ENCODE peak calls at places on chromosomes 16 and 17, in nine cellular contexts. W is lower leg skin, J is breast epithelium, K is left ventricle myocardium inferior, E is H1, F is IMR-90, X is neural progenitor cell, I is HFF-Myc, C is right atrium auricular region. M is an unnamed sample.

GRCh38 chr17:49486012-49486641 is 9.0 kb upstream of the NGFR start:
- DNase-seq in W (no peak), J (no peak), K (peak), E (peak), F (no peak), X (peak), I (no peak), C (no peak), M (no peak)

GRCh38 chr16:75097941-75098897 is 18.4 kb downstream of the LDHD start:
- DNase-seq in W (no peak), J (no peak), K (no peak), E (no peak), F (no peak), X (no peak), I (no peak), C (no peak), M (no peak)

GRCh38 chr17:77115510-77115909 is 25.3 kb upstream of the SEC14L1 start:
- DNase-seq in W (no peak), J (no peak), K (no peak), E (no peak), F (no peak), X (no peak), I (no peak), C (no peak), M (no peak)

GRCh38 chr16:81101702-81102101 is 5.5 kb upstream of the GCSH start:
- DNase-seq in W (no peak), J (no peak), K (no peak), E (no peak), F (no peak), X (no peak), I (no peak), C (no peak), M (no peak)

GRCh38 chr16:4564661-4565267 is 8.6 kb downstream of the C16orf96 start:
- DNase-seq in W (no peak), J (no peak), K (no peak), E (no peak), F (no peak), X (no peak), I (no peak), C (no peak), M (no peak)

GRCh38 chr17:46942441-46943217 is 19.7 kb downstream of the GOSR2 start:
- DNase-seq in W (no peak), J (no peak), K (peak), E (peak), F (peak), X (peak), I (peak), C (peak), M (peak)

GRCh38 chr17:30950669-30951399 is 20.0 kb upstream of the RNF135 start:
- DNase-seq in W (peak), J (no peak), K (peak), E (no peak), F (peak), X (no peak), I (peak), C (peak), M (peak)

GRCh38 chr17:49694847-49695697 is 12.7 kb downstream of the SLC35B1 start:
- DNase-seq in W (peak), J (no peak), K (peak), E (peak), F (no peak), X (peak), I (no peak), C (no peak), M (peak)

GRCh38 chr17:19320876-19321275 is 41.6 kb downstream of the B9D1 start:
- DNase-seq in W (no peak), J (no peak), K (no peak), E (no peak), F (no peak), X (no peak), I (no peak), C (no peak), M (no peak)

GRCh38 chr16:8928467-8928957 is 35.2 kb downstream of the USP7 start:
- DNase-seq in W (no peak), J (no peak), K (no peak), E (no peak), F (peak), X (no peak), I (no peak), C (no peak), M (peak)

GRCh38 chr16:13902677-13903076 is 17.3 kb upstream of the ERCC4 start:
- DNase-seq in W (no peak), J (no peak), K (no peak), E (no peak), F (peak), X (no peak), I (no peak), C (no peak), M (peak)

GRCh38 chr16:15521758-15522509 is 87.5 kb downstream of the BMERB1 start:
- DNase-seq in W (no peak), J (no peak), K (peak), E (no peak), F (no peak), X (no peak), I (no peak), C (no peak), M (peak)

GRCh38 chr17:9240659-9241370 is 219.5 kb downstream of the NTN1 start:
- DNase-seq in W (peak), J (peak), K (peak), E (no peak), F (peak), X (peak), I (no peak), C (peak), M (peak)

GRCh38 chr16:67137605-67138004 is 13.2 kb downstream of the B3GNT9 start:
- DNase-seq in W (no peak), J (no peak), K (no peak), E (no peak), F (peak), X (no peak), I (no peak), C (no peak), M (no peak)

GRCh38 chr16:57764341-57765159 is 29.0 kb downstream of the KATNB1 start:
- DNase-seq in W (no peak), J (no peak), K (no peak), E (peak), F (peak), X (peak), I (peak), C (no peak), M (peak)

GRCh38 chr16:83437036-83437435 is 370.7 kb upstream of the HSBP1 start:
- DNase-seq in W (no peak), J (no peak), K (no peak), E (no peak), F (no peak), X (no peak), I (no peak), C (no peak), M (no peak)

GRCh38 chr17:42340691-42341127 is 47.5 kb downstream of the STAT3 start:
- DNase-seq in W (no peak), J (no peak), K (no peak), E (no peak), F (no peak), X (no peak), I (no peak), C (no peak), M (no peak)

GRCh38 chr17:73062726-73063125 is 29.8 kb downstream of the SLC39A11 start:
- DNase-seq in W (no peak), J (no peak), K (no peak), E (no peak), F (no peak), X (no peak), I (no peak), C (no peak), M (no peak)

GRCh38 chr16:49492090-49492801 is 118.6 kb downstream of the C16orf78 start:
- DNase-seq in W (no peak), J (no peak), K (peak), E (peak), F (no peak), X (peak), I (no peak), C (no peak), M (no peak)

GRCh38 chr16:21608647-21609328 is 9.4 kb downstream of the METTL9 start:
- DNase-seq in W (no peak), J (no peak), K (no peak), E (no peak), F (no peak), X (peak), I (no peak), C (no peak), M (peak)

GRCh38 chr17:31427684-31428083 is 36.2 kb downstream of the RAB11FIP4 start:
- DNase-seq in W (no peak), J (no peak), K (no peak), E (no peak), F (no peak), X (no peak), I (no peak), C (no peak), M (no peak)

GRCh38 chr16:77951788-77952187 is 70.6 kb upstream of the CLEC3A start:
- DNase-seq in W (no peak), J (no peak), K (no peak), E (no peak), F (no peak), X (peak), I (no peak), C (no peak), M (no peak)

GRCh38 chr16:65679785-65680184 is 557.9 kb upstream of the CDH11 start:
- DNase-seq in W (no peak), J (no peak), K (no peak), E (no peak), F (no peak), X (no peak), I (no peak), C (no peak), M (no peak)

GRCh38 chr16:12901597-12902436 is at the start of gene SHISA9:
- DNase-seq in W (no peak), J (no peak), K (no peak), E (peak), F (no peak), X (peak), I (no peak), C (no peak), M (peak)

DNA sequence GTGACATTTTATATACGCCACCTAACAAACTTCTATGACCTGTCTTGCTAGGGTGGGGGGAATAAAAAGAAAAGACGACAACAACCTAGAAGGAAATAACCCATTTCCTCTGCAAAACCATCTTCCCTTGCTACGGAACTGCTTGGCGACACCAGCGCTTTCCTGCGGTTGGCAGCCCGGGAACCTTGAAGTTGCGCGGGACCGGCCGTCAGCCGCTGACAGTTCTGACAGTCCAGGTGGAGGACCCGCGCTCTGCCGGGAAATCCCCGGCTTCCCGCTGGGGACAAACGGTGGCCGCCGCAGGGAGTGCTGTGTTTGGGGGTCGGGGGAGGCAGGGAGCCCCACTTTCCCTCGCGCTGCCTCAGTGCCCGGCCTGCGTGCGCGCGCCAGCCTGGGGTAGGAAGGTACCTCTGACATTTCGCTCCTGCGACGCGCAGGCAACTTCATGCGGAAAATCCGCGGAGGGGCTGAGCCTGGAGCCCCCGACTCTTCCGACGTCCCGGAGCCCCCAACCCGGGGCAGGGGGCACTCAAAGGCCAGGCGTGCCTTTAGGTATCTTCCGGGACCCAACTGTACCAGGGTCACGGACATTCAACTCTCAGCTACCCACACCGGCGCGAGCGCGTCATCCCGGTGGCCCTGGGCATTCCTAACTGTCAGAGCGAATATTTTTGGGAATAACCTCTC is 516 bp downstream of the SLC16A6 start:
- DNase-seq in W (no peak), J (no peak), K (peak), E (peak), F (no peak), X (peak), I (no peak), C (no peak), M (no peak)
- H3K4me3 ChIP-seq in W (peak), J (peak), K (peak), E (peak), F (peak), X (peak), I (peak), C (peak), M (peak)

GRCh38 chr17:68052810-68053209 is 17.3 kb downstream of the KPNA2 start:
- DNase-seq in W (no peak), J (no peak), K (peak), E (no peak), F (no peak), X (no peak), I (no peak), C (no peak), M (peak)
- TF ChIP-seq CTCF in W (no peak), J (no peak), K (no peak), E (no peak), F (no peak), X (no peak), I (no peak), C (no peak), M (no peak)

GRCh38 chr16:53090591-53091507 is 36.1 kb downstream of the CHD9 start:
- DNase-seq in W (peak), J (peak), K (peak), E (no peak), F (peak), X (peak), I (peak), C (peak), M (peak)

GRCh38 chr16:53093162-53093744 is 38.5 kb downstream of the CHD9 start:
- DNase-seq in W (no peak), J (no peak), K (no peak), E (no peak), F (no peak), X (no peak), I (no peak), C (no peak), M (no peak)

GRCh38 chr16:53090271-53090590 is 35.4 kb downstream of the CHD9 start:
- DNase-seq in W (no peak), J (no peak), K (no peak), E (no peak), F (no peak), X (no peak), I (no peak), C (no peak), M (no peak)

GRCh38 chr16:53089434-53090270 is 34.9 kb downstream of the CHD9 start:
- DNase-seq in W (peak), J (no peak), K (no peak), E (no peak), F (no peak), X (peak), I (no peak), C (no peak), M (peak)

GRCh38 chr16:53091508-53092211 is 36.9 kb downstream of the CHD9 start:
- DNase-seq in W (peak), J (no peak), K (peak), E (no peak), F (peak), X (peak), I (peak), C (peak), M (peak)
- H3K4me3 ChIP-seq in W (no peak), J (peak), K (peak), E (peak), F (no peak), X (no peak), I (peak), C (no peak), M (peak)

GRCh38 chr17:17568772-17569195 is 22.7 kb downstream of the PEMT start:
- DNase-seq in W (no peak), J (peak), K (peak), E (peak), F (peak), X (peak), I (no peak), C (no peak), M (peak)
- TF ChIP-seq CTCF in W (no peak), J (peak), K (peak), E (peak), F (peak), X (peak), I (peak), C (peak), M (peak)

GRCh38 chr17:39738568-39738901 is 797 bp downstream of the GRB7 start:
- DNase-seq in W (peak), J (peak), K (no peak), E (peak), F (no peak), X (peak), I (no peak), C (no peak), M (no peak)
- H3K4me3 ChIP-seq in W (peak), J (peak), K (peak), E (peak), F (no peak), X (peak), I (no peak), C (peak), M (no peak)

DNA sequence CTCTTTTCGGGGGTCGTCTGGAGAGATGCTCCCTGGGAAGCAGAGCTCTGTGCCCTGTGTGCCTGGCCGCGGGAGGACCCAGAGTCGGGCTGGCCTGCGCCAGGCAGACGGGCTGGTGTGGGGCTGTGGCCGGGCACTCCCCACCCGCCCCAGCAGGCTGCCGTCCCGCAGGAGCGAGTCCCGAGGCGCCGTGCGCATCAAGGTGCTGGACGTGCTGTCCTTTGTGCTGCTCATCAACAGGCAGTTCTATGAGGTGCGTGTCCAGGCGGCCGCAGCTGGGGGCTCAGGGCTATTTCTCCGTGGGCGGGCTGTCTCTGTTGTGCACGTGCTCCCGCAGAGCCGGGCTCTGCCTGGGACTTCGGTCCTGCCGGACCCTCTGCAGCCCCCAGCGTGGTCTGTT is 15.0 kb downstream of the TSC2 start:
- DNase-seq in W (no peak), J (no peak), K (no peak), E (no peak), F (no peak), X (no peak), I (no peak), C (no peak), M (no peak)
- TF ChIP-seq CTCF in W (no peak), J (no peak), K (no peak), E (no peak), F (no peak), X (no peak), I (no peak), C (no peak), M (no peak)

DNA sequence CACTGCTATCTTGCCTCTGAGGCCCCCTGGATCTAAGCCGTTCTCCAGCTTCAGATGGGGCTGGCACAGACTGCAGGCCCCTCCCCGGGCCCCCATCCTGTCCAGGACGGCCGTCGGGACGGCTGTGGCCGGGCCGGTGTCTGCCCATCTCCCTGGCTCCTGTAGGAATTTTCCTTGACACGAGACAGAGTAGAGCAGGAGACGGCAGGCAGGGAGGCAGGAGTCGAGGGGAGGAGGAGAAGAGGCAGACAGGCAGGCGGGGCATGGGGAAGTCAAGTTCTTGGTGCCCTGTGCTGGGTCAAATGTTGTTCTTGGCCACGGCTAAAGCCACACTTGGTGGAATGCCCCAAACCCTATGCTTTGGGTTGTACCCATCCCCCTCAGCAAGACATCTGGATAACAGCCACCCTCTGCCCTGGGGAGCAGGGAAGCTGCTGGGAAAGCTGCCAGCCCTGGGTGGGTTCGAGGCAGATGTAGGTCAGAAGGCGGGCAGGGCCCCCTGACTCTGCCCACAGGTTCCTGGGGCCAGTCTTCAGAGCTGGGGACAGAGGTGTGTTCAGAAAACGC is 4.0 kb downstream of the C1QTNF1 start:
- DNase-seq in W (no peak), J (peak), K (no peak), E (no peak), F (no peak), X (no peak), I (no peak), C (no peak), M (peak)
- H3K4me3 ChIP-seq in W (no peak), J (peak), K (peak), E (no peak), F (no peak), X (no peak), I (no peak), C (peak), M (no peak)

GRCh38 chr16:398551-399277 is 1.7 kb downstream of the NME4 start:
- DNase-seq in W (no peak), J (no peak), K (no peak), E (peak), F (no peak), X (peak), I (no peak), C (no peak), M (no peak)

GRCh38 chr16:400061-400540 is 1.6 kb upstream of the DECR2 start:
- DNase-seq in W (no peak), J (no peak), K (no peak), E (peak), F (no peak), X (no peak), I (no peak), C (no peak), M (no peak)

GRCh38 chr16:399278-400019 is 2.2 kb upstream of the DECR2 start:
- DNase-seq in W (no peak), J (no peak), K (no peak), E (no peak), F (no peak), X (no peak), I (no peak), C (no peak), M (no peak)

GRCh38 chr16:404971-405486 is 3.3 kb downstream of the DECR2 start:
- DNase-seq in W (no peak), J (no peak), K (no peak), E (peak), F (no peak), X (no peak), I (no peak), C (no peak), M (no peak)

GRCh38 chr16:401468-402348 is at the start of gene DECR2:
- DNase-seq in W (peak), J (peak), K (peak), E (peak), F (peak), X (peak), I (peak), C (peak), M (peak)
- TF ChIP-seq CTCF in W (no peak), J (peak), K (peak), E (peak), F (peak), X (peak), I (peak), C (peak), M (peak)